ENCODE peak calls at places on chromosomes 7 and 10, in nine cellular contexts. K is AG09309, B is PC-3, M is mesothelial cell of epicardium, Q is LoVo, D is GM04504, F is GM06990, G is pons, A is nucleus accumbens. Z is an unnamed sample.

GRCh38 chr10:97532935-97533671 is 34.4 kb downstream of the UBTD1 start:
- DNase-seq in D (no peak), B (no peak), G (peak), Q (no peak), A (no peak), K (no peak), M (no peak), F (no peak), Z (no peak)

GRCh38 chr7:22579961-22580360 is 80.0 kb upstream of the STEAP1B start:
- DNase-seq in Q (no peak), M (no peak), A (no peak), B (no peak), F (no peak), D (no peak), K (no peak), G (no peak), Z (no peak)

GRCh38 chr10:5927306-5927705 is 37.3 kb downstream of the FBH1 start:
- DNase-seq in F (no peak), G (no peak), A (no peak), K (no peak), D (peak), M (no peak), Q (no peak), B (peak), Z (no peak)

GRCh38 chr7:123635551-123636359 is 19.9 kb upstream of the LMOD2 start:
- DNase-seq in Q (peak), D (peak), K (no peak), A (no peak), M (no peak), G (no peak), F (no peak), B (peak), Z (peak)

GRCh38 chr10:89391882-89392756 is at the start of gene IFIT1:
- DNase-seq in F (peak), M (no peak), D (peak), G (peak), K (peak), A (peak), B (peak), Q (peak), Z (peak)

GRCh38 chr7:28808786-28809533 is 149.2 kb downstream of the TRIL start:
- DNase-seq in Q (no peak), M (no peak), G (peak), D (no peak), K (no peak), B (peak), F (no peak), A (no peak), Z (no peak)

GRCh38 chr10:133292919-133293809 is 15.5 kb downstream of the TUBGCP2 start:
- DNase-seq in A (no peak), F (no peak), D (peak), K (no peak), G (no peak), M (no peak), B (peak), Q (no peak), Z (no peak)

GRCh38 chr10:77555591-77556212 is 81.9 kb downstream of the KCNMA1 start:
- DNase-seq in Q (no peak), F (no peak), A (no peak), D (no peak), B (no peak), K (no peak), G (peak), M (no peak), Z (no peak)